ENCODE peak calls at places on chromosomes 4 and X, in six cellular contexts. One of them, this sample, is unnamed.

GRCh38 chr4:57655342-57655741 is 545.2 kb upstream of the IGFBP7 start:
- DNase-seq in fibroblast of lung: no peak
- DNase-seq in testis: no peak
- DNase-seq in esophagus squamous epithelium: no peak
- DNase-seq in A673: no peak
- DNase-seq in PC-9: no peak
- DNase-seq in this sample: no peak

GRCh38 chrX:88988796-88989195 is 241.8 kb downstream of the CPXCR1 start:
- DNase-seq in fibroblast of lung: no peak
- DNase-seq in A673: no peak
- DNase-seq in testis: no peak
- DNase-seq in PC-9: no peak
- DNase-seq in esophagus squamous epithelium: no peak
- DNase-seq in this sample: no peak

GRCh38 chr4:107318078-107318477 is 282.0 kb upstream of the DKK2 start:
- DNase-seq in testis: no peak
- DNase-seq in fibroblast of lung: no peak
- DNase-seq in PC-9: no peak
- DNase-seq in esophagus squamous epithelium: no peak
- DNase-seq in A673: no peak
- DNase-seq in this sample: no peak

GRCh38 chrX:137945470-137945869 is 379.5 kb downstream of the ZIC3 start:
- DNase-seq in esophagus squamous epithelium: no peak
- DNase-seq in PC-9: no peak
- DNase-seq in testis: no peak
- DNase-seq in A673: no peak
- DNase-seq in fibroblast of lung: no peak
- DNase-seq in this sample: no peak

GRCh38 chrX:148269513-148269912 is 230.9 kb upstream of the AFF2 start:
- DNase-seq in testis: no peak
- DNase-seq in A673: no peak
- DNase-seq in fibroblast of lung: no peak
- DNase-seq in esophagus squamous epithelium: no peak
- DNase-seq in PC-9: no peak
- DNase-seq in this sample: no peak

GRCh38 chr4:121741751-121742150 is 23.2 kb downstream of the SMIM43 start:
- DNase-seq in PC-9: no peak
- DNase-seq in A673: no peak
- DNase-seq in testis: no peak
- DNase-seq in esophagus squamous epithelium: no peak
- DNase-seq in fibroblast of lung: peak
- DNase-seq in this sample: no peak

GRCh38 chr4:3872834-3873313 is 106.7 kb downstream of the ADRA2C start:
- DNase-seq in esophagus squamous epithelium: no peak
- DNase-seq in A673: no peak
- DNase-seq in PC-9: no peak
- DNase-seq in fibroblast of lung: no peak
- DNase-seq in testis: no peak
- DNase-seq in this sample: no peak

GRCh38 chrX:48573690-48574269 is 504 bp upstream of the RBM3 start:
- DNase-seq in esophagus squamous epithelium: no peak
- DNase-seq in PC-9: no peak
- DNase-seq in fibroblast of lung: no peak
- DNase-seq in A673: peak
- DNase-seq in testis: peak
- DNase-seq in this sample: no peak

GRCh38 chrX:10415704-10416001 is 204.7 kb downstream of the MID1 start:
- DNase-seq in A673: no peak
- DNase-seq in PC-9: peak
- DNase-seq in esophagus squamous epithelium: no peak
- DNase-seq in testis: no peak
- DNase-seq in fibroblast of lung: peak
- DNase-seq in this sample: no peak

GRCh38 chr4:6263541-6264540 is 5.8 kb upstream of the WFS1 start:
- DNase-seq in fibroblast of lung: peak
- DNase-seq in PC-9: no peak
- DNase-seq in esophagus squamous epithelium: no peak
- DNase-seq in testis: peak
- DNase-seq in A673: no peak
- DNase-seq in this sample: no peak

GRCh38 chr4:83082777-83083176 is 31.8 kb downstream of the PLAC8 start:
- DNase-seq in PC-9: peak
- DNase-seq in testis: no peak
- DNase-seq in fibroblast of lung: no peak
- DNase-seq in A673: no peak
- DNase-seq in esophagus squamous epithelium: no peak
- DNase-seq in this sample: no peak

GRCh38 chrX:96563663-96564062 is 121.0 kb upstream of the DIAPH2 start:
- DNase-seq in esophagus squamous epithelium: no peak
- DNase-seq in A673: no peak
- DNase-seq in fibroblast of lung: peak
- DNase-seq in PC-9: peak
- DNase-seq in testis: no peak
- DNase-seq in this sample: no peak

GRCh38 chr4:85967872-85968271 is 392.0 kb downstream of the MAPK10 start:
- DNase-seq in testis: no peak
- DNase-seq in fibroblast of lung: peak
- DNase-seq in PC-9: no peak
- DNase-seq in A673: no peak
- DNase-seq in esophagus squamous epithelium: no peak
- DNase-seq in this sample: no peak

GRCh38 chr4:184028571-184028996 is 123.5 kb downstream of the STOX2 start:
- DNase-seq in esophagus squamous epithelium: no peak
- DNase-seq in A673: no peak
- DNase-seq in testis: no peak
- DNase-seq in PC-9: peak
- DNase-seq in fibroblast of lung: peak
- DNase-seq in this sample: no peak

GRCh38 chr4:80027611-80028010 is 45.4 kb downstream of the ANTXR2 start:
- DNase-seq in testis: no peak
- DNase-seq in esophagus squamous epithelium: no peak
- DNase-seq in PC-9: no peak
- DNase-seq in A673: no peak
- DNase-seq in fibroblast of lung: no peak
- DNase-seq in this sample: no peak

GRCh38 chrX:107766470-107767140 is 9.0 kb downstream of the TSC22D3 start:
- DNase-seq in testis: peak
- DNase-seq in PC-9: peak
- DNase-seq in fibroblast of lung: peak
- DNase-seq in esophagus squamous epithelium: no peak
- DNase-seq in A673: no peak
- DNase-seq in this sample: peak

GRCh38 chrX:84046403-84046984 is 141.5 kb downstream of the RPS6KA6 start:
- DNase-seq in fibroblast of lung: peak
- DNase-seq in A673: peak
- DNase-seq in esophagus squamous epithelium: no peak
- DNase-seq in testis: peak
- DNase-seq in PC-9: no peak
- DNase-seq in this sample: peak

GRCh38 chr4:145511913-145512522 is 30.4 kb downstream of the SMAD1 start:
- DNase-seq in testis: no peak
- DNase-seq in A673: peak
- DNase-seq in fibroblast of lung: peak
- DNase-seq in esophagus squamous epithelium: no peak
- DNase-seq in PC-9: no peak
- DNase-seq in this sample: peak

GRCh38 chr4:102663073-102663472 is 97.7 kb downstream of the MANBA start:
- DNase-seq in testis: no peak
- DNase-seq in A673: peak
- DNase-seq in PC-9: no peak
- DNase-seq in esophagus squamous epithelium: no peak
- DNase-seq in fibroblast of lung: peak
- DNase-seq in this sample: peak

GRCh38 chrX:155877288-155877687 is 3.9 kb upstream of the VAMP7 start:
- DNase-seq in esophagus squamous epithelium: no peak
- DNase-seq in PC-9: no peak
- DNase-seq in testis: no peak
- DNase-seq in fibroblast of lung: no peak
- DNase-seq in A673: no peak
- DNase-seq in this sample: no peak

GRCh38 chr4:67684839-67685531 is 16.0 kb downstream of the UBA6 start:
- DNase-seq in esophagus squamous epithelium: no peak
- DNase-seq in testis: no peak
- DNase-seq in fibroblast of lung: no peak
- DNase-seq in A673: no peak
- DNase-seq in PC-9: no peak
- DNase-seq in this sample: no peak

GRCh38 chr4:36824682-36825081 is 419.9 kb upstream of the NWD2 start:
- DNase-seq in fibroblast of lung: no peak
- DNase-seq in testis: no peak
- DNase-seq in PC-9: no peak
- DNase-seq in A673: no peak
- DNase-seq in esophagus squamous epithelium: no peak
- DNase-seq in this sample: no peak

GRCh38 chrX:119406739-119407138 is 7.6 kb downstream of the SLC25A43 start:
- DNase-seq in fibroblast of lung: no peak
- DNase-seq in A673: no peak
- DNase-seq in testis: no peak
- DNase-seq in esophagus squamous epithelium: no peak
- DNase-seq in PC-9: no peak
- DNase-seq in this sample: no peak

GRCh38 chr4:76896731-76897521 is 1.0 kb downstream of the SOWAHB start:
- DNase-seq in PC-9: no peak
- DNase-seq in esophagus squamous epithelium: no peak
- DNase-seq in fibroblast of lung: peak
- DNase-seq in testis: peak
- DNase-seq in A673: peak
- DNase-seq in this sample: peak

GRCh38 chrX:151180400-151180799 is 4.0 kb downstream of the GPR50 start:
- DNase-seq in esophagus squamous epithelium: no peak
- DNase-seq in testis: no peak
- DNase-seq in A673: no peak
- DNase-seq in fibroblast of lung: no peak
- DNase-seq in PC-9: no peak
- DNase-seq in this sample: no peak

DNA sequence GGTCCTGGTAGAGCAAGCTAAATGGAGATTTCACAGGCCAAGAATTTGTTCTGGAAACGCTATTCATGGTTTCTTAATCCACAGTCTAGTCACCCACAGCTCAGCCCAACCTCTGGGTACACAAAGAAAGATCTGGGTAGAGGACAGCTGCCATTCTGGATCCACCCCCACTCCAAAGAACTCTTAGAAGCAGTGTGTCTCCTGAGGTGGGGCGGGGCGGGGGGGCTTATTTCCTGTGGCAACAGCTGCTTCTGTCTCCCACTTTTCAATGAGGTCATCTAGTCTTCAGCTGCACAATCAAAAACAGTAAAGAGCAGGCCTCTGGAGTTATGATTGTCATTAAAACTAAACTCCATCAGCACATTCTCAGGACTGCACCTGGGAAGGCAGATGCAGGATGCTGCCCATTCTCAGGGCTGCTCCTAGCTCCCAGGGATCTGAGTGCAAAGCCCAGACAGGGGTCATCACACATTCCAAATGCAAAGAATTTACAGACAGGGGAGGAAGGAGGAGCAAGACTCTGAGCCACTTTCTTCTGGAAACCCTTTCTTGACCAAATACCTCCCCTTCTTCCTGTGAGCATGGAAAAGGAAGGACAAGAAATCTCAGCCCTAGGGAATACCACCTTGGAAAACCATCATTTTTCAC is 207.3 kb downstream of the HS6ST2 start:
- DNase-seq in PC-9: no peak
- DNase-seq in fibroblast of lung: no peak
- DNase-seq in testis: no peak
- DNase-seq in esophagus squamous epithelium: no peak
- DNase-seq in A673: no peak
- DNase-seq in this sample: no peak
- H3K27ac ChIP-seq in PC-9: no peak
- H3K27ac ChIP-seq in fibroblast of lung: no peak
- H3K27ac ChIP-seq in testis: no peak
- H3K27ac ChIP-seq in esophagus squamous epithelium: no peak
- H3K27ac ChIP-seq in A673: no peak
- H3K27ac ChIP-seq in this sample: no peak

GRCh38 chrX:50697691-50698090 is 116.3 kb downstream of the SHROOM4 start:
- DNase-seq in fibroblast of lung: peak
- DNase-seq in PC-9: peak
- DNase-seq in testis: no peak
- DNase-seq in esophagus squamous epithelium: no peak
- DNase-seq in A673: peak
- DNase-seq in this sample: peak

GRCh38 chrX:50691820-50692219 is 122.2 kb downstream of the SHROOM4 start:
- DNase-seq in A673: peak
- DNase-seq in testis: peak
- DNase-seq in fibroblast of lung: peak
- DNase-seq in PC-9: no peak
- DNase-seq in esophagus squamous epithelium: no peak
- DNase-seq in this sample: peak
- TF ChIP-seq CTCF in A673: peak
- TF ChIP-seq CTCF in testis: peak
- TF ChIP-seq CTCF in fibroblast of lung: peak
- TF ChIP-seq CTCF in PC-9: peak
- TF ChIP-seq CTCF in esophagus squamous epithelium: peak
- TF ChIP-seq CTCF in this sample: peak

GRCh38 chr4:186762865-186763264 is 39.2 kb upstream of the FAT1 start:
- DNase-seq in PC-9: no peak
- DNase-seq in A673: peak
- DNase-seq in testis: no peak
- DNase-seq in fibroblast of lung: no peak
- DNase-seq in esophagus squamous epithelium: no peak
- DNase-seq in this sample: no peak

GRCh38 chr4:186767794-186768193 is 44.1 kb upstream of the FAT1 start:
- DNase-seq in PC-9: no peak
- DNase-seq in fibroblast of lung: no peak
- DNase-seq in A673: no peak
- DNase-seq in esophagus squamous epithelium: no peak
- DNase-seq in testis: no peak
- DNase-seq in this sample: no peak

GRCh38 chr4:186765138-186765537 is 41.5 kb upstream of the FAT1 start:
- DNase-seq in fibroblast of lung: peak
- DNase-seq in PC-9: peak
- DNase-seq in esophagus squamous epithelium: no peak
- DNase-seq in A673: no peak
- DNase-seq in testis: no peak
- DNase-seq in this sample: peak

GRCh38 chr4:186764457-186764856 is 40.8 kb upstream of the FAT1 start:
- DNase-seq in PC-9: no peak
- DNase-seq in fibroblast of lung: no peak
- DNase-seq in A673: no peak
- DNase-seq in testis: no peak
- DNase-seq in esophagus squamous epithelium: no peak
- DNase-seq in this sample: no peak

GRCh38 chr4:186765673-186766546 is 42.3 kb upstream of the FAT1 start:
- DNase-seq in testis: no peak
- DNase-seq in fibroblast of lung: no peak
- DNase-seq in esophagus squamous epithelium: no peak
- DNase-seq in A673: no peak
- DNase-seq in PC-9: peak
- DNase-seq in this sample: no peak
- H3K27ac ChIP-seq in testis: no peak
- H3K27ac ChIP-seq in fibroblast of lung: no peak
- H3K27ac ChIP-seq in esophagus squamous epithelium: no peak
- H3K27ac ChIP-seq in A673: no peak
- H3K27ac ChIP-seq in PC-9: peak
- H3K27ac ChIP-seq in this sample: peak

DNA sequence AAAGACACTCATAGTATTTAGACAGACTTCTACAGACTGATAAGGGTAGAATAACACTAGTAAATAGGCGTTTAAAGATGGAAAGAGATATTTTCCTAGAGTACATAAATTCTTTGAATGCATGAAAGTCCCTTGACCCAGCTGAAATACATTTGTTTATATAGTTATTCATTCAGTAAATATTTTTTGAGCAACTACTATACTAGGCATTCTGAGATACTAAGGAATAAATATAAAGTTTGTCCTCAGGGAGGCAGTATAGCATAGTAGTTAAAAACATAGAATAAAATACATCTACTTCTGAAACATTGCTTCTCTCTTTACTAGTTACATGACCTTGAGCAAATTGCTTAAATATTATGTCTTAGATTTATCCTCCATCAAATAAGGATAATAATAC is 27.4 kb downstream of the HMGN5 start:
- DNase-seq in PC-9: no peak
- DNase-seq in esophagus squamous epithelium: no peak
- DNase-seq in A673: peak
- DNase-seq in testis: no peak
- DNase-seq in fibroblast of lung: peak
- DNase-seq in this sample: peak
- TF ChIP-seq CTCF in PC-9: peak
- TF ChIP-seq CTCF in esophagus squamous epithelium: peak
- TF ChIP-seq CTCF in A673: peak
- TF ChIP-seq CTCF in testis: no peak
- TF ChIP-seq CTCF in fibroblast of lung: peak
- TF ChIP-seq CTCF in this sample: no peak